ENCODE peak calls at places on chromosome 10, in six cellular contexts. N is H1, Y is HepG2, T is K562, C is GM12892, F is GM12878. A is an unnamed sample.

GRCh38 chr10:26524161-26524831 is 86.2 kb downstream of the APBB1IP start:
- DNase-seq in N (no peak), Y (no peak), T (no peak), C (no peak), F (no peak), A (no peak)

GRCh38 chr10:19815478-19816419 is 483 bp upstream of the PLXDC2 start:
- DNase-seq in N (peak), Y (no peak), T (peak), C (no peak), F (no peak), A (no peak)

GRCh38 chr10:30155401-30155800 is 96.0 kb upstream of the JCAD start:
- DNase-seq in N (no peak), Y (no peak), T (no peak), C (no peak), F (no peak), A (no peak)

GRCh38 chr10:63767512-63767911 is 246.3 kb downstream of the REEP3 start:
- DNase-seq in N (no peak), Y (peak), T (peak), C (no peak), F (no peak), A (no peak)

GRCh38 chr10:106224676-106225075 is 939.8 kb downstream of the SORCS1 start:
- DNase-seq in N (no peak), Y (no peak), T (no peak), C (no peak), F (no peak), A (no peak)

GRCh38 chr10:129552119-129552518 is 85.1 kb downstream of the MGMT start:
- DNase-seq in N (no peak), Y (no peak), T (no peak), C (no peak), F (peak), A (no peak)

GRCh38 chr10:124612611-124613498 is 131.3 kb downstream of the FAM53B start:
- DNase-seq in N (no peak), Y (peak), T (peak), C (no peak), F (no peak), A (no peak)

GRCh38 chr10:72087969-72088878 is at the start of gene SPOCK2:
- DNase-seq in N (no peak), Y (no peak), T (no peak), C (peak), F (no peak), A (peak)

GRCh38 chr10:108424656-108425055 is 1260.2 kb upstream of the SORCS1 start:
- DNase-seq in N (no peak), Y (no peak), T (no peak), C (no peak), F (no peak), A (no peak)

GRCh38 chr10:3969876-3970666 is 185.1 kb upstream of the KLF6 start:
- DNase-seq in N (no peak), Y (no peak), T (no peak), C (no peak), F (no peak), A (no peak)

GRCh38 chr10:86500846-86501245 is 20.7 kb downstream of the WAPL start:
- DNase-seq in N (no peak), Y (no peak), T (no peak), C (no peak), F (no peak), A (no peak)

GRCh38 chr10:88835095-88835909 is 16.3 kb downstream of the ANKRD22 start:
- DNase-seq in N (no peak), Y (peak), T (peak), C (peak), F (peak), A (peak)

GRCh38 chr10:28135258-28135657 is 136.4 kb upstream of the ODAD2 start:
- DNase-seq in N (no peak), Y (no peak), T (no peak), C (no peak), F (no peak), A (no peak)

GRCh38 chr10:90751107-90751997 is 106.5 kb downstream of the HTR7 start:
- DNase-seq in N (no peak), Y (peak), T (peak), C (no peak), F (peak), A (no peak)

GRCh38 chr10:78811174-78811573 is 257.6 kb upstream of the ZMIZ1 start:
- DNase-seq in N (no peak), Y (no peak), T (no peak), C (no peak), F (no peak), A (no peak)

GRCh38 chr10:72846225-72846624 is 47.3 kb upstream of the OIT3 start:
- DNase-seq in N (no peak), Y (no peak), T (no peak), C (no peak), F (no peak), A (no peak)

GRCh38 chr10:5064656-5065055 is 29.6 kb upstream of the AKR1C3 start:
- DNase-seq in N (no peak), Y (no peak), T (no peak), C (no peak), F (no peak), A (no peak)

GRCh38 chr10:5497948-5498730 is 1.2 kb downstream of the CALML5 start:
- DNase-seq in N (no peak), Y (no peak), T (no peak), C (no peak), F (no peak), A (no peak)

GRCh38 chr10:132515811-132516726 is 21.5 kb upstream of the INPP5A start:
- DNase-seq in N (no peak), Y (no peak), T (no peak), C (no peak), F (no peak), A (no peak)

GRCh38 chr10:29023678-29024077 is 265.2 kb upstream of the LYZL1 start:
- DNase-seq in N (no peak), Y (no peak), T (no peak), C (no peak), F (no peak), A (no peak)

GRCh38 chr10:131742371-131743000 is 158.3 kb upstream of the PPP2R2D start:
- DNase-seq in N (no peak), Y (no peak), T (no peak), C (no peak), F (no peak), A (no peak)

GRCh38 chr10:12957081-12957480 is 44.4 kb downstream of the CCDC3 start:
- DNase-seq in N (no peak), Y (no peak), T (no peak), C (no peak), F (no peak), A (no peak)

GRCh38 chr10:47253651-47254375 is 46.2 kb upstream of the GDF10 start:
- DNase-seq in N (no peak), Y (no peak), T (no peak), C (no peak), F (no peak), A (no peak)

GRCh38 chr10:32888161-32888927 is 69.7 kb downstream of the ITGB1 start:
- DNase-seq in N (no peak), Y (no peak), T (no peak), C (no peak), F (no peak), A (no peak)
- TF ChIP-seq POLR2A in N (no peak), Y (no peak), T (no peak), C (no peak), F (no peak), A (no peak)

GRCh38 chr10:36666451-36666850 is 458.9 kb upstream of the ANKRD30A start:
- DNase-seq in N (no peak), Y (no peak), T (no peak), C (no peak), F (no peak), A (no peak)
- TF ChIP-seq TAF1 in N (no peak), Y (no peak), T (no peak), C (no peak), F (no peak), A (no peak)

GRCh38 chr10:119652361-119652760 is 1.2 kb downstream of the BAG3 start:
- DNase-seq in N (no peak), Y (peak), T (peak), C (no peak), F (no peak), A (no peak)

GRCh38 chr10:119655566-119656001 is 4.4 kb downstream of the BAG3 start:
- DNase-seq in N (no peak), Y (no peak), T (peak), C (no peak), F (no peak), A (no peak)

GRCh38 chr10:119653209-119653608 is 2.0 kb downstream of the BAG3 start:
- DNase-seq in N (no peak), Y (no peak), T (no peak), C (no peak), F (no peak), A (no peak)

GRCh38 chr10:119656760-119657159 is 5.6 kb downstream of the BAG3 start:
- DNase-seq in N (no peak), Y (no peak), T (peak), C (no peak), F (no peak), A (no peak)

DNA sequence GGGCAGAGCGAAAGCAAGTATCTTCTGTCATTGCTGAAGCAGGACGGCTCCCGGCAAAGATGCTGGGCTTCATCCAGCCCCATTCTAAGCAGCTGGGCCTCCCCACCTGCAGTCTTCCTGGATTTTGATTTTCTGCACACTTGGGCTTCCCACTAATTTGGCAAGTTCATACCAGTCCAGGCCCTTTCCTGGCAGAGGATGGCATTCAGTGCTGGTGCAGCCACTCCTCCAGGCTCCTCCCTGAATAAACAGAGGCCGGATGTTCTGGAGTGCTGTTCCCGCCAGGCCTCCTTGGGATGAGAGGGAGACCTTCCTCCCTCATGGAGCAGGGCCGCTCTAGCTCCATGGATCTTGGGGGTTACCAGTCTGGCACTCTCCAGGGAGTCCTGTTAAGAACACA is 3.4 kb downstream of the BAG3 start:
- DNase-seq in N (no peak), Y (peak), T (no peak), C (no peak), F (no peak), A (no peak)
- TF ChIP-seq POLR2A in N (no peak), Y (no peak), T (no peak), C (no peak), F (no peak), A (no peak)

GRCh38 chr10:6649903-6650302 is 69.8 kb upstream of the PRKCQ start:
- DNase-seq in N (no peak), Y (no peak), T (no peak), C (no peak), F (no peak), A (no peak)
- TF ChIP-seq TAF1 in N (no peak), Y (no peak), T (no peak), C (no peak), F (no peak), A (no peak)

GRCh38 chr10:68471586-68472408 is at the start of gene DNA2:
- DNase-seq in N (peak), Y (peak), T (peak), C (peak), F (peak), A (peak)
- TF ChIP-seq POLR2A in N (peak), Y (peak), T (peak), C (peak), F (peak), A (no peak)

GRCh38 chr10:49298990-49299815 is at the start of gene C10orf71:
- DNase-seq in N (no peak), Y (no peak), T (peak), C (no peak), F (no peak), A (no peak)
- TF ChIP-seq TAF1 in N (no peak), Y (no peak), T (no peak), C (no peak), F (no peak), A (no peak)

DNA sequence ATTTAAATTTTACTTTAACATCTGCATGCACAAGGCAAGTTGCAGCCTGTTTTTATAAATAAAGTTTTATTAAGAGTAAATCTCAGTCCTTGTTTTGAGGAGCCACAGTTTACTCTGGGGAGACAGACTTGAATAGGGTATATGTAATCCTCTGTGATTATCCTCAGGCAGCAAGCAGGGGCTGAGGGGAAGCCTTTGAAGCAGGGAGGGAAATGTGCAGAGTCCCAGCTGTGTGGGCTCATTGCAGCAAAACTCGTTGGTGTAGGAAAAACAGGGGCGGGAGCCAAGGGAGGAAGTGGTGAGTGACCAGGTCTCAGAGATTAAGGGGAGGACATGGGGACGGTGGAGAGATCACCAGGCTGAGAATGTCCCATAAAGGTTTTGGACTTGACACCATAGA is 34.3 kb upstream of the SMC3 start:
- DNase-seq in N (no peak), Y (no peak), T (peak), C (no peak), F (no peak), A (no peak)
- TF ChIP-seq POLR2A in N (no peak), Y (no peak), T (no peak), C (no peak), F (no peak), A (no peak)

GRCh38 chr10:103231047-103231551 is 14.6 kb upstream of the RPEL1 start:
- DNase-seq in N (peak), Y (peak), T (no peak), C (no peak), F (no peak), A (no peak)
- TF ChIP-seq TAF1 in N (no peak), Y (no peak), T (no peak), C (no peak), F (no peak), A (no peak)